ENCODE peak calls at places on chromosomes 5 and 9, in ten cellular contexts. One of them, this sample, is unnamed.

GRCh38 chr5:133652951-133653601 is 40.7 kb upstream of the FSTL4 start:
- DNase-seq in uterus: no peak
- DNase-seq in GM10248: no peak
- DNase-seq in PC-9: no peak
- DNase-seq in left ventricle myocardium inferior: no peak
- DNase-seq in fibroblast of lung: no peak
- DNase-seq in OCI-LY7: no peak
- DNase-seq in MCF 10A: no peak
- DNase-seq in BE2C: no peak
- DNase-seq in GM12878: no peak
- DNase-seq in this sample: no peak

GRCh38 chr5:44987026-44987425 is 178.3 kb downstream of the MRPS30 start:
- DNase-seq in MCF 10A: no peak
- DNase-seq in left ventricle myocardium inferior: no peak
- DNase-seq in uterus: no peak
- DNase-seq in BE2C: no peak
- DNase-seq in fibroblast of lung: peak; percentile 25
- DNase-seq in GM10248: no peak
- DNase-seq in GM12878: no peak
- DNase-seq in OCI-LY7: no peak
- DNase-seq in PC-9: no peak
- DNase-seq in this sample: no peak

GRCh38 chr9:72579190-72579589 is 57.8 kb downstream of the TMC1 start:
- DNase-seq in PC-9: peak; percentile 86
- DNase-seq in BE2C: no peak
- DNase-seq in uterus: no peak
- DNase-seq in MCF 10A: peak; percentile 95
- DNase-seq in GM12878: no peak
- DNase-seq in left ventricle myocardium inferior: peak; percentile 37
- DNase-seq in OCI-LY7: no peak
- DNase-seq in GM10248: no peak
- DNase-seq in fibroblast of lung: peak; percentile 66
- DNase-seq in this sample: no peak

GRCh38 chr5:170301149-170301548 is 3.6 kb upstream of the LCP2 start:
- DNase-seq in left ventricle myocardium inferior: no peak
- DNase-seq in OCI-LY7: no peak
- DNase-seq in PC-9: no peak
- DNase-seq in GM10248: no peak
- DNase-seq in GM12878: no peak
- DNase-seq in fibroblast of lung: no peak
- DNase-seq in uterus: no peak
- DNase-seq in MCF 10A: no peak
- DNase-seq in BE2C: no peak
- DNase-seq in this sample: no peak

GRCh38 chr5:65137631-65138030 is 344.1 kb downstream of the ADAMTS6 start:
- DNase-seq in GM12878: no peak
- DNase-seq in uterus: no peak
- DNase-seq in GM10248: no peak
- DNase-seq in OCI-LY7: no peak
- DNase-seq in MCF 10A: no peak
- DNase-seq in BE2C: no peak
- DNase-seq in PC-9: no peak
- DNase-seq in fibroblast of lung: no peak
- DNase-seq in left ventricle myocardium inferior: no peak
- DNase-seq in this sample: no peak

GRCh38 chr5:157351386-157352089 is 85.6 kb downstream of the CYFIP2 start:
- DNase-seq in left ventricle myocardium inferior: no peak
- DNase-seq in MCF 10A: no peak
- DNase-seq in GM12878: no peak
- DNase-seq in fibroblast of lung: no peak
- DNase-seq in uterus: no peak
- DNase-seq in BE2C: no peak
- DNase-seq in GM10248: no peak
- DNase-seq in PC-9: no peak
- DNase-seq in OCI-LY7: no peak
- DNase-seq in this sample: no peak

GRCh38 chr9:76431601-76432000 is 27.4 kb upstream of the GCNT1 start:
- DNase-seq in GM10248: no peak
- DNase-seq in MCF 10A: no peak
- DNase-seq in BE2C: no peak
- DNase-seq in uterus: no peak
- DNase-seq in OCI-LY7: no peak
- DNase-seq in fibroblast of lung: no peak
- DNase-seq in left ventricle myocardium inferior: no peak
- DNase-seq in GM12878: no peak
- DNase-seq in PC-9: no peak
- DNase-seq in this sample: no peak

GRCh38 chr5:74432240-74432639 is 208.3 kb downstream of the ENC1 start:
- DNase-seq in OCI-LY7: no peak
- DNase-seq in uterus: no peak
- DNase-seq in MCF 10A: peak; percentile 15
- DNase-seq in GM10248: no peak
- DNase-seq in left ventricle myocardium inferior: no peak
- DNase-seq in fibroblast of lung: peak; percentile 18
- DNase-seq in GM12878: no peak
- DNase-seq in BE2C: no peak
- DNase-seq in PC-9: no peak
- DNase-seq in this sample: no peak

GRCh38 chr5:176819476-176819875 is 9.1 kb downstream of the UNC5A start:
- DNase-seq in GM12878: no peak
- DNase-seq in MCF 10A: no peak
- DNase-seq in OCI-LY7: no peak
- DNase-seq in left ventricle myocardium inferior: no peak
- DNase-seq in fibroblast of lung: no peak
- DNase-seq in uterus: no peak
- DNase-seq in GM10248: no peak
- DNase-seq in PC-9: no peak
- DNase-seq in BE2C: peak; percentile 57
- DNase-seq in this sample: no peak

GRCh38 chr9:98771209-98771874 is 25.0 kb downstream of the ANKS6 start:
- DNase-seq in GM12878: no peak
- DNase-seq in GM10248: no peak
- DNase-seq in BE2C: no peak
- DNase-seq in uterus: no peak
- DNase-seq in OCI-LY7: no peak
- DNase-seq in PC-9: no peak
- DNase-seq in fibroblast of lung: no peak
- DNase-seq in left ventricle myocardium inferior: no peak
- DNase-seq in MCF 10A: no peak
- DNase-seq in this sample: no peak

GRCh38 chr9:119004618-119004990 is 364.6 kb downstream of the BRINP1 start:
- DNase-seq in GM12878: no peak
- DNase-seq in OCI-LY7: no peak
- DNase-seq in BE2C: no peak
- DNase-seq in fibroblast of lung: peak; percentile 90
- DNase-seq in PC-9: no peak
- DNase-seq in MCF 10A: peak; percentile 88
- DNase-seq in left ventricle myocardium inferior: peak; percentile 48
- DNase-seq in GM10248: no peak
- DNase-seq in uterus: peak; percentile 38
- DNase-seq in this sample: no peak

GRCh38 chr5:124289641-124290201 is 456.7 kb downstream of the ZNF608 start:
- DNase-seq in PC-9: no peak
- DNase-seq in left ventricle myocardium inferior: no peak
- DNase-seq in fibroblast of lung: no peak
- DNase-seq in MCF 10A: peak; percentile 49
- DNase-seq in BE2C: no peak
- DNase-seq in GM10248: no peak
- DNase-seq in OCI-LY7: peak; percentile 7
- DNase-seq in uterus: peak; percentile 39
- DNase-seq in GM12878: no peak
- DNase-seq in this sample: no peak

GRCh38 chr9:108565651-108566378 is 290.0 kb downstream of the ACTL7B start:
- DNase-seq in OCI-LY7: peak; percentile 66
- DNase-seq in fibroblast of lung: peak; percentile 78
- DNase-seq in MCF 10A: peak; percentile 92
- DNase-seq in PC-9: peak; percentile 62
- DNase-seq in BE2C: peak; percentile 56
- DNase-seq in GM10248: peak; percentile 53
- DNase-seq in GM12878: peak; percentile 3
- DNase-seq in left ventricle myocardium inferior: no peak
- DNase-seq in uterus: peak; percentile 46
- DNase-seq in this sample: peak; percentile 56

DNA sequence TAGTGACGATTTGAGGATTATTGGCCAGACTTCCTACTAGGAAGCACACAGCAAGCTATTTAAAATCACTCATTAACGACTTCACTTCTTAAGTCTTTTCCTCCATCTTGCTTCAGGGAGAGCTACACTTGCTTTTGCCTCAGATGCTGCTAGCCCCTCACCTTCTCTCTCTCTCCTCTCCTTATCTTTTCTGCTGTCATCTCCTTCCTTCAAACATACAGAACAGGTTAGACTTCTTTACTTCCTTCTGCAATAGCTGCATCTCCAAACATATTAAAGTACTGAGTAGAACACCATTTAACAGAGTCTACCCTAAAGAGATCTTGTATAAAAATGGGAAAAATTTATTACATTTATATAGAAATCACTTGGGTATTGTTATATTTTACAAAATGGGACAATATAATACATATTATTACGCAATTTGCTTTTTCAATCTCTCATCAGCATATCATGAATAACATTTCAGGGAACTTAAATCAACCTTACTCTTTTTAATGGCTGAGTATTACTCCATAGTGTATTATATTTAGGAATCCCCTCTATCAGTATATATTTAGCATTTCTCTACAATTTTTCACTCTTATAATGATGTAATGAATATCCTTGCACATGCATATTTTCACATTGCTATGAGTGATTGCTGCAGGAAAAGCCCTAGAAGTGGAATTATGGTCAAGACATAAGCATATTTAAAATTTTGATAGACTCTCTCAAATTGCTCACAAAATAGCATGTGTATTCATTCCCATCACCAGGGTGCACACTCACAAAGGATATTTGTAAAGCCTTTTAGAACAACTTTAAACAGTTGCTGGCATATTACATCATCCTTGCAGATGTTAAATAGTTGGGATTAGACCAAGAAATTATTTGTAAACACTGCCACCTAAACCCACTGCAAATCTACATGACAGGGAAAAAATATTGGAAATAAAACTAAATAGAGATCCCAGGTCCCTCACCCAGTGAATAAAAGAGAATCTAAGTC is 164.5 kb upstream of the NFIB start:
- DNase-seq in MCF 10A: no peak
- DNase-seq in BE2C: no peak
- DNase-seq in GM10248: no peak
- DNase-seq in uterus: no peak
- DNase-seq in left ventricle myocardium inferior: no peak
- DNase-seq in OCI-LY7: no peak
- DNase-seq in fibroblast of lung: no peak
- DNase-seq in GM12878: no peak
- DNase-seq in PC-9: no peak
- DNase-seq in this sample: no peak
- TF ChIP-seq CTCF in MCF 10A: peak; percentile 7
- TF ChIP-seq CTCF in BE2C: no peak
- TF ChIP-seq CTCF in GM10248: no peak
- TF ChIP-seq CTCF in uterus: no peak
- TF ChIP-seq CTCF in left ventricle myocardium inferior: no peak
- TF ChIP-seq CTCF in OCI-LY7: no peak
- TF ChIP-seq CTCF in fibroblast of lung: no peak
- TF ChIP-seq CTCF in GM12878: no peak
- TF ChIP-seq CTCF in PC-9: no peak
- TF ChIP-seq CTCF in this sample: no peak

DNA sequence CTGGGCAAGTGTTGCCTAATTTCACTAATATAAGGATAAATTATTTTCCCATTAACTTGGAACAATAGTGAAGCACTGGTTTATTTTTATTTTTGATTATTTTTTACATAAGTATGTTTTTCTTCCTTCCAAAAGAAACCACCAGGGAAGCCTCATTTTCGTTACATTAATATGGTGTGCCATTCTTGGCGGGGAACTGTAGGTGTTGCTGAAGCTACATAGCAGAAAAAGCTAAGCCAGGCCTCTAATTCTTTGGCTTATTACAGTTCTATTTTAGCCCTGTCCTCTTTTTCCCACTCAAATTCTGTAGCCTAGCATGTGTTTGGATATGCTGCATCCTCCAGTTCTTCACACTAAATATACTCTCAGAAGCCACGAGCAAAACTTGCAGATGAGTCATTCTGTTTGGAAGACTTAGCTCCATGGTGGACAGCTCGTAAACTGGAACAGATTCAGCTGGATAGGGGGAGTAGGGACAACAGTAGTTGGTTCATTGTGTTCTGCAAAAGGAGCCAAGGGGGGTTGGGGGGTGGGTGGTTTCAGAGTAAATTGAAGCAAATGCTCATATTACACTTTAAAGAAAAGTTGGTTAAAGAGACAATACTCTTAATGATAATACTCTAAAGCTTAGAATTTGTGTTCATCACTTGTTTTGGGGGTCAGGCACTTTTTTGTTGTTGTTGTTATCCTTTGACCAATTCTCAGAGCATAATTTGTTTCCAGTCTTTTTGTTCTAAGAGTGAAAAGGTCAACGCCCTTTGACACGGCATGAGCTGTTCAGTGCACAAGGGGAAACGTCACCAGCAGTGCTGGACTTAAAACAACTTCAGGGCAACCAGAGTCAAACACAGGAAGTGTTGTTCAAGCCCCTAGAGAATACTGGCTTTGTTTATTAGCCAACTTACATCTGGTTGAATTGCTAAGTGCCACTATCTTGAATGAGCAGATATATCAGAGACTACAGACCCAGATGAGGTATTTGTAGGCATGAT is 369.2 kb downstream of the TMEM161B start:
- DNase-seq in MCF 10A: peak; percentile 2
- DNase-seq in GM12878: peak; percentile 2
- DNase-seq in OCI-LY7: peak; percentile 64
- DNase-seq in left ventricle myocardium inferior: peak; percentile 29
- DNase-seq in fibroblast of lung: peak; percentile 80
- DNase-seq in uterus: peak; percentile 54
- DNase-seq in PC-9: no peak
- DNase-seq in GM10248: no peak
- DNase-seq in BE2C: no peak
- DNase-seq in this sample: no peak
- TF ChIP-seq CTCF in MCF 10A: no peak
- TF ChIP-seq CTCF in GM12878: no peak
- TF ChIP-seq CTCF in OCI-LY7: peak; percentile 24
- TF ChIP-seq CTCF in left ventricle myocardium inferior: peak; percentile 36
- TF ChIP-seq CTCF in fibroblast of lung: no peak
- TF ChIP-seq CTCF in uterus: no peak
- TF ChIP-seq CTCF in PC-9: no peak
- TF ChIP-seq CTCF in GM10248: no peak
- TF ChIP-seq CTCF in BE2C: no peak
- TF ChIP-seq CTCF in this sample: no peak

GRCh38 chr9:132250324-132251262 is 88.7 kb downstream of the NTNG2 start:
- DNase-seq in BE2C: no peak
- DNase-seq in PC-9: no peak
- DNase-seq in fibroblast of lung: no peak
- DNase-seq in GM12878: no peak
- DNase-seq in OCI-LY7: no peak
- DNase-seq in MCF 10A: no peak
- DNase-seq in GM10248: no peak
- DNase-seq in uterus: no peak
- DNase-seq in left ventricle myocardium inferior: no peak
- DNase-seq in this sample: no peak
- TF ChIP-seq CTCF in BE2C: no peak
- TF ChIP-seq CTCF in PC-9: no peak
- TF ChIP-seq CTCF in fibroblast of lung: no peak
- TF ChIP-seq CTCF in GM12878: no peak
- TF ChIP-seq CTCF in OCI-LY7: no peak
- TF ChIP-seq CTCF in MCF 10A: no peak
- TF ChIP-seq CTCF in GM10248: no peak
- TF ChIP-seq CTCF in uterus: no peak
- TF ChIP-seq CTCF in left ventricle myocardium inferior: no peak
- TF ChIP-seq CTCF in this sample: no peak

GRCh38 chr9:23123048-23123632 is 676.5 kb downstream of the DMRTA1 start:
- DNase-seq in fibroblast of lung: peak; percentile 33
- DNase-seq in GM10248: no peak
- DNase-seq in uterus: no peak
- DNase-seq in MCF 10A: peak; percentile 27
- DNase-seq in left ventricle myocardium inferior: no peak
- DNase-seq in OCI-LY7: peak; percentile 41
- DNase-seq in BE2C: peak; percentile 17
- DNase-seq in GM12878: no peak
- DNase-seq in PC-9: peak; percentile 0
- DNase-seq in this sample: no peak
- TF ChIP-seq CTCF in fibroblast of lung: peak; percentile 69
- TF ChIP-seq CTCF in GM10248: peak; percentile 15
- TF ChIP-seq CTCF in uterus: peak; percentile 19
- TF ChIP-seq CTCF in MCF 10A: peak; percentile 37
- TF ChIP-seq CTCF in left ventricle myocardium inferior: peak; percentile 63
- TF ChIP-seq CTCF in OCI-LY7: peak; percentile 85
- TF ChIP-seq CTCF in BE2C: peak; percentile 50
- TF ChIP-seq CTCF in GM12878: peak; percentile 49
- TF ChIP-seq CTCF in PC-9: peak; percentile 76
- TF ChIP-seq CTCF in this sample: peak; percentile 3

This sample was measured in GM20000.